ENCODE peak calls at places on chromosome 22, in six cellular contexts. One of them, this sample, is unnamed.

GRCh38 chr22:46108564-46109473 is 41.5 kb upstream of the PPARA start:
- DNase-seq in stomach: peak
- DNase-seq in uterus: peak
- DNase-seq in breast epithelium: no peak
- DNase-seq in right lobe of liver: peak
- DNase-seq in lower leg skin: no peak
- DNase-seq in this sample: peak

GRCh38 chr22:22349455-22349836 is 104.9 kb downstream of the VPREB1 start:
- DNase-seq in stomach: no peak
- DNase-seq in uterus: no peak
- DNase-seq in breast epithelium: no peak
- DNase-seq in right lobe of liver: no peak
- DNase-seq in lower leg skin: no peak
- DNase-seq in this sample: no peak

GRCh38 chr22:46373838-46374662 is 38.5 kb downstream of the TRMU start:
- DNase-seq in stomach: no peak
- DNase-seq in uterus: no peak
- DNase-seq in breast epithelium: no peak
- DNase-seq in right lobe of liver: no peak
- DNase-seq in lower leg skin: no peak
- DNase-seq in this sample: peak

GRCh38 chr22:49676783-49677494 is 150.7 kb downstream of the BRD1 start:
- DNase-seq in stomach: no peak
- DNase-seq in uterus: peak
- DNase-seq in breast epithelium: no peak
- DNase-seq in right lobe of liver: no peak
- DNase-seq in lower leg skin: peak
- DNase-seq in this sample: no peak

GRCh38 chr22:42074153-42074750 is at the start of gene PHETA2:
- DNase-seq in stomach: peak
- DNase-seq in uterus: peak
- DNase-seq in breast epithelium: peak
- DNase-seq in right lobe of liver: peak
- DNase-seq in lower leg skin: peak
- DNase-seq in this sample: peak

GRCh38 chr22:39471421-39472141 is 14.8 kb downstream of the MGAT3 start:
- DNase-seq in stomach: no peak
- DNase-seq in uterus: no peak
- DNase-seq in breast epithelium: no peak
- DNase-seq in right lobe of liver: no peak
- DNase-seq in lower leg skin: no peak
- DNase-seq in this sample: no peak

GRCh38 chr22:38353701-38354100 is 36.5 kb upstream of the CSNK1E start:
- DNase-seq in stomach: no peak
- DNase-seq in uterus: no peak
- DNase-seq in breast epithelium: no peak
- DNase-seq in right lobe of liver: no peak
- DNase-seq in lower leg skin: peak
- DNase-seq in this sample: peak

GRCh38 chr22:19037282-19038163 is 84.7 kb downstream of the DGCR2 start:
- DNase-seq in stomach: no peak
- DNase-seq in uterus: no peak
- DNase-seq in breast epithelium: no peak
- DNase-seq in right lobe of liver: peak
- DNase-seq in lower leg skin: peak
- DNase-seq in this sample: no peak

GRCh38 chr22:39417641-39418040 is 18.1 kb downstream of the TAB1 start:
- DNase-seq in stomach: no peak
- DNase-seq in uterus: no peak
- DNase-seq in breast epithelium: no peak
- DNase-seq in right lobe of liver: no peak
- DNase-seq in lower leg skin: no peak
- DNase-seq in this sample: no peak

GRCh38 chr22:46914916-46915894 is 152.8 kb downstream of the TBC1D22A start:
- DNase-seq in stomach: no peak
- DNase-seq in uterus: no peak
- DNase-seq in breast epithelium: no peak
- DNase-seq in right lobe of liver: no peak
- DNase-seq in lower leg skin: peak
- DNase-seq in this sample: no peak

GRCh38 chr22:31923166-31923565 is 21.2 kb upstream of the YWHAH start:
- DNase-seq in stomach: no peak
- DNase-seq in uterus: no peak
- DNase-seq in breast epithelium: no peak
- DNase-seq in right lobe of liver: peak
- DNase-seq in lower leg skin: no peak
- DNase-seq in this sample: peak

GRCh38 chr22:20968281-20968977 is 1.4 kb downstream of the AIFM3 start:
- DNase-seq in stomach: no peak
- DNase-seq in uterus: no peak
- DNase-seq in breast epithelium: no peak
- DNase-seq in right lobe of liver: no peak
- DNase-seq in lower leg skin: no peak
- DNase-seq in this sample: no peak

GRCh38 chr22:20965888-20966855 is 883 bp upstream of the AIFM3 start:
- DNase-seq in stomach: no peak
- DNase-seq in uterus: no peak
- DNase-seq in breast epithelium: no peak
- DNase-seq in right lobe of liver: no peak
- DNase-seq in lower leg skin: no peak
- DNase-seq in this sample: no peak

GRCh38 chr22:20967697-20968201 is 694 bp downstream of the AIFM3 start:
- DNase-seq in stomach: no peak
- DNase-seq in uterus: no peak
- DNase-seq in breast epithelium: no peak
- DNase-seq in right lobe of liver: no peak
- DNase-seq in lower leg skin: no peak
- DNase-seq in this sample: no peak

GRCh38 chr22:20965104-20965887 is 1.8 kb upstream of the AIFM3 start:
- DNase-seq in stomach: no peak
- DNase-seq in uterus: no peak
- DNase-seq in breast epithelium: no peak
- DNase-seq in right lobe of liver: no peak
- DNase-seq in lower leg skin: no peak
- DNase-seq in this sample: peak

DNA sequence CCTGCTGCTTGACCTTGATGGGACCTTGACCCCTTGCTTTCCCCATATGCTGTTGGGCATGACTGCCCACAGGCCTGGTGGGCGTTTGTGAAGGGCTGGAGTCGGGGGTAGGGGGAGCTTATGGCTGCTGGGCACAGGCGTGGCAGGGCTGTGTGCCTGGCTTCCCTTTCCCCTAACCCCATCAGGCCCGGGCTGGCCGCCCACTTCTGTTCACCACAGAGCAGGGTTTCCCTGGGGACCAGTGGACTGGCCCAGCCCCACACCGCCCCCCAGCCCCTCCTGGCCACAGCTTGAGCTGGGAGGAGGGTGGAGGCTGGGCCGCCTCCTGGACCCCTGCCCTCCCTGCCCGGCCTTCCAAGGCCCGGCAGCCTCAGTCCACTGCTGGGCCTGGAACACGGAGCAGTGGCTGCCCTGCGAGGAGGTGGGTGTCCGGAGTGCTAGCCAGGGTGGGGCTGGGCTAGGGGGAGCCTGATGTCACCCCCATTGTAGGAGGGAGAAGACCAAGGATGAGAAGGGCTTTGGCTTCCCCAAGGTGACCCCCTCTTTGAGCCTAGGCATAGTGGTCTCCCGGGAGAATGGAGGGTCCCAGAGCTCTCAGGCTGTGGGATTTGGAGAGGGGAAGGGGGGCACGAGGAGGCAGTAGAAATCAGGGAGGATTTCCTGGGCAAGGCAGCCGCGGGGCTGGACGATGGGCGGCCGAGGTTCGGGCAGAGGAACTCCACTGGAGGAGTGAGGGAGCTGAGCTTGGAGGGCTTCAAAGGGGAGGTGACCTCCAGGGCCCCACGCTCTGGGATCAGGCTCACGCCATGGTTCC is at the start of gene AIFM3:
- DNase-seq in stomach: no peak
- DNase-seq in uterus: no peak
- DNase-seq in breast epithelium: no peak
- DNase-seq in right lobe of liver: no peak
- DNase-seq in lower leg skin: no peak
- DNase-seq in this sample: no peak
- H3K4me3 ChIP-seq in stomach: no peak
- H3K4me3 ChIP-seq in uterus: no peak
- H3K4me3 ChIP-seq in breast epithelium: no peak
- H3K4me3 ChIP-seq in right lobe of liver: no peak
- H3K4me3 ChIP-seq in lower leg skin: no peak
- H3K4me3 ChIP-seq in this sample: no peak

GRCh38 chr22:35963237-35963810 is 65.3 kb downstream of the RBFOX2 start:
- DNase-seq in stomach: no peak
- DNase-seq in uterus: no peak
- DNase-seq in breast epithelium: no peak
- DNase-seq in right lobe of liver: no peak
- DNase-seq in lower leg skin: no peak
- DNase-seq in this sample: no peak

GRCh38 chr22:35966314-35967045 is 62.1 kb downstream of the RBFOX2 start:
- DNase-seq in stomach: no peak
- DNase-seq in uterus: no peak
- DNase-seq in breast epithelium: no peak
- DNase-seq in right lobe of liver: no peak
- DNase-seq in lower leg skin: no peak
- DNase-seq in this sample: no peak

GRCh38 chr22:35970601-35971417 is 57.8 kb downstream of the RBFOX2 start:
- DNase-seq in stomach: no peak
- DNase-seq in uterus: no peak
- DNase-seq in breast epithelium: no peak
- DNase-seq in right lobe of liver: no peak
- DNase-seq in lower leg skin: no peak
- DNase-seq in this sample: peak

GRCh38 chr22:35971418-35972119 is 57.1 kb downstream of the RBFOX2 start:
- DNase-seq in stomach: no peak
- DNase-seq in uterus: peak
- DNase-seq in breast epithelium: peak
- DNase-seq in right lobe of liver: no peak
- DNase-seq in lower leg skin: no peak
- DNase-seq in this sample: peak

DNA sequence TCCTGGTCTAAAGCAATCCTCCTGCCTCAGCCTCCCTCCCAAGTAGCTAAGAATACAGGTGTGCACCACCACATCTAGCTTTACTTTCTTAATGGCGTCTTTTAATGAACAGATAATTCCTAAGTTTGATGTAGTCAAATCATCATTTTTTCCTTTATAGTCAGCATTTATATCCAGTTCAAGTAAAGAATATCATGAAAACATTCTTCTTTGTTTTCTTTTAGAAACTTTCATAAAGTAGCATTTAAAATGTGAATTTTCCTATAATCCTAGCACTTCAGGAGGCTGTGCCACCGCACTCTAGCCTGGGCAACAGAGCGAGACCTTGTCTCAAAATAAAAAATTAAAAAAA is 61.6 kb downstream of the RBFOX2 start:
- DNase-seq in stomach: no peak
- DNase-seq in uterus: no peak
- DNase-seq in breast epithelium: no peak
- DNase-seq in right lobe of liver: no peak
- DNase-seq in lower leg skin: no peak
- DNase-seq in this sample: no peak
- TF ChIP-seq CTCF in stomach: no peak
- TF ChIP-seq CTCF in uterus: no peak
- TF ChIP-seq CTCF in breast epithelium: no peak
- TF ChIP-seq CTCF in right lobe of liver: no peak
- TF ChIP-seq CTCF in lower leg skin: no peak
- TF ChIP-seq CTCF in this sample: no peak

DNA sequence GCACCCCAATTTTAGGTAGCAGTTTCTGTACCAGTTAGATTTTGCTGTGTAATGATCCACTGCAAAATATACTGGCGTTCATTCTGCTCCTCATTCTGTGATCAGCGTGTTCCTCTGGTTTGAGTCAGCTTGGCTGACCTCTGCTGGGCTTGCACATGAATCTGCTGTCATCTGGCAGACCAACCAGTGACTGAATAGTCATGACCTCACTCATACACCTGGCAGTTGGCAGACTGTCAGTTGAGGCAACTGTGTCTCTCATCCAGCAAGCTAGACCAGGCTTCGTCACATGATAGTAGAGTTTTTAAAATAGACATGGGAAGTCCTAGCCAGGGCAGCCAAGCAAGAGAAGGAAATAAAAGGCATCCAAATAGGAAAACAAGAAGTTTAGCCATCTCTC is 316.3 kb upstream of the LARGE1 start:
- DNase-seq in stomach: no peak
- DNase-seq in uterus: no peak
- DNase-seq in breast epithelium: peak
- DNase-seq in right lobe of liver: peak
- DNase-seq in lower leg skin: no peak
- DNase-seq in this sample: no peak
- TF ChIP-seq POLR2A in stomach: no peak
- TF ChIP-seq POLR2A in uterus: no peak
- TF ChIP-seq POLR2A in breast epithelium: no peak
- TF ChIP-seq POLR2A in right lobe of liver: no peak
- TF ChIP-seq POLR2A in lower leg skin: no peak
- TF ChIP-seq POLR2A in this sample: no peak

GRCh38 chr22:21100149-21101032 is 54.6 kb downstream of the LRRC74B start:
- DNase-seq in stomach: no peak
- DNase-seq in uterus: no peak
- DNase-seq in breast epithelium: no peak
- DNase-seq in right lobe of liver: no peak
- DNase-seq in lower leg skin: no peak
- DNase-seq in this sample: no peak

GRCh38 chr22:21102659-21103267 is 57.0 kb downstream of the LRRC74B start:
- DNase-seq in stomach: peak
- DNase-seq in uterus: peak
- DNase-seq in breast epithelium: no peak
- DNase-seq in right lobe of liver: peak
- DNase-seq in lower leg skin: peak
- DNase-seq in this sample: peak

GRCh38 chr22:21103633-21104032 is 57.9 kb downstream of the LRRC74B start:
- DNase-seq in stomach: no peak
- DNase-seq in uterus: no peak
- DNase-seq in breast epithelium: no peak
- DNase-seq in right lobe of liver: no peak
- DNase-seq in lower leg skin: no peak
- DNase-seq in this sample: no peak

GRCh38 chr22:21104126-21104691 is 58.5 kb downstream of the LRRC74B start:
- DNase-seq in stomach: no peak
- DNase-seq in uterus: no peak
- DNase-seq in breast epithelium: no peak
- DNase-seq in right lobe of liver: no peak
- DNase-seq in lower leg skin: no peak
- DNase-seq in this sample: no peak

DNA sequence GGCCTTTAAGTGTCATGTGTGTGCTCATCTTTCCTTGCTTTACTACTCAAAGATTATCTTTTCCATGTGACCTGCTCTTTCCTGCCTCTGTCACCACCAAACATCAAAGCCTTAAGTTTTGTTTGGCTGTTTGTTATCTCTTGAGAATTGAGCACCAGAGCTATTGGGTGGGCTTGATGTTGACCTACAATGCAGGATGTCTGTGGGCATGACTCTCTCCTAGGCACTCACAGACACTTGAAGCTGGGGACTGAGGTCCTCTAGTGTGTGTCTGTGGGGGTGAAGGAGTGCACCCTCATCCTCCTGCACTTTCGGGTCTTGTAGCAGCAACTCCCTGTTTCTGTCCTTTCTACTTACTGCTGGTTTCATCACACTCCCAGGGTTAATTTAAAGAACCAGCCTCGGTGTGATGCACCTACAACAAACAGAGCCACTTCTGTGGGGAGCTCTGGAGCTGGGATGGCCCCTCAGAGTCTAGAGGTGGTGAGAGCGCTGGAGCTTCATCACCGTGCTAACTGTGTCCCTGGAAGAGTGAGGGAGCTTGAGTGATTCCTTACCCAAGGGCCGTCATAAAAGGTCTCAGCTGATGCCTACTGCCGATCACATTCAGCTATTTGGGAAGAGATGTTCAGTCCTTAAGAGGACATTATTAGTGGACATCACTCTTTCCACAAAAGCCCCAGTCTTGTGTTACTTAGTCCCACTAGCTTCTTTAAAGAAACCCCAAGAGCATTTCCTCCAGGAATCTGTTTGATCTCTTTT is 56.3 kb downstream of the LRRC74B start:
- DNase-seq in stomach: no peak
- DNase-seq in uterus: no peak
- DNase-seq in breast epithelium: no peak
- DNase-seq in right lobe of liver: no peak
- DNase-seq in lower leg skin: no peak
- DNase-seq in this sample: no peak
- H3K4me3 ChIP-seq in stomach: no peak
- H3K4me3 ChIP-seq in uterus: no peak
- H3K4me3 ChIP-seq in breast epithelium: no peak
- H3K4me3 ChIP-seq in right lobe of liver: no peak
- H3K4me3 ChIP-seq in lower leg skin: no peak
- H3K4me3 ChIP-seq in this sample: no peak